ENCODE peak calls at places on chromosomes 1 and 21, in ten cellular contexts. Q is GM10248, H is A673, K is NB4, U is HFFc6, O is choroid plexus epithelial cell, M is WTC11, J is progenitor cell of endocrine pancreas, S is epithelial cell of esophagus, I is dorsolateral prefrontal cortex. N is an unnamed sample.

GRCh38 chr1:156772728-156773497 is 5.6 kb downstream of the PRCC start:
- DNase-seq in Q (no peak), H (no peak), K (no peak), U (no peak), O (no peak), M (no peak), J (no peak), S (no peak), I (no peak), N (no peak)

GRCh38 chr1:44894591-44894990 is 51.5 kb upstream of the PTCH2 start:
- DNase-seq in Q (no peak), H (no peak), K (no peak), U (peak; percentile 87), O (peak; percentile 76), M (no peak), J (no peak), S (peak; percentile 42), I (no peak), N (no peak)

GRCh38 chr21:43194303-43195130 is 25.7 kb downstream of the CRYAA start:
- DNase-seq in Q (peak; percentile 48), H (no peak), K (no peak), U (no peak), O (no peak), M (peak; percentile 11), J (peak; percentile 8), S (no peak), I (no peak), N (peak; percentile 38)

GRCh38 chr1:184827600-184828368 is 73.1 kb upstream of the EDEM3 start:
- DNase-seq in Q (no peak), H (no peak), K (no peak), U (peak; percentile 59), O (peak; percentile 84), M (no peak), J (no peak), S (peak; percentile 59), I (no peak), N (no peak)

GRCh38 chr1:67130673-67131072 is 4.1 kb downstream of the C1orf141 start:
- DNase-seq in Q (no peak), H (no peak), K (no peak), U (no peak), O (no peak), M (no peak), J (no peak), S (no peak), I (no peak), N (no peak)

GRCh38 chr21:33013618-33014017 is 12.1 kb upstream of the OLIG2 start:
- DNase-seq in Q (no peak), H (no peak), K (no peak), U (no peak), O (no peak), M (no peak), J (no peak), S (no peak), I (no peak), N (no peak)

GRCh38 chr1:230047114-230047865 is 19.7 kb upstream of the GALNT2 start:
- DNase-seq in Q (no peak), H (peak; percentile 63), K (no peak), U (no peak), O (peak; percentile 24), M (peak; percentile 53), J (no peak), S (peak; percentile 70), I (no peak), N (no peak)

GRCh38 chr1:14699596-14699995 is 101.1 kb downstream of the KAZN start:
- DNase-seq in Q (no peak), H (no peak), K (no peak), U (no peak), O (no peak), M (no peak), J (no peak), S (no peak), I (no peak), N (no peak)

GRCh38 chr1:6695861-6696260 is 5.8 kb downstream of the DNAJC11 start:
- DNase-seq in Q (no peak), H (no peak), K (no peak), U (peak; percentile 14), O (peak; percentile 64), M (no peak), J (no peak), S (no peak), I (no peak), N (no peak)

GRCh38 chr1:6691507-6691906 is 10.1 kb downstream of the DNAJC11 start:
- DNase-seq in Q (no peak), H (no peak), K (no peak), U (no peak), O (peak; percentile 7), M (no peak), J (no peak), S (no peak), I (no peak), N (no peak)

GRCh38 chr1:6690186-6690585 is 11.4 kb downstream of the DNAJC11 start:
- DNase-seq in Q (no peak), H (no peak), K (no peak), U (no peak), O (no peak), M (no peak), J (no peak), S (no peak), I (no peak), N (no peak)

GRCh38 chr1:6692956-6693355 is 8.7 kb downstream of the DNAJC11 start:
- DNase-seq in Q (no peak), H (no peak), K (no peak), U (no peak), O (no peak), M (no peak), J (no peak), S (no peak), I (no peak), N (no peak)

DNA sequence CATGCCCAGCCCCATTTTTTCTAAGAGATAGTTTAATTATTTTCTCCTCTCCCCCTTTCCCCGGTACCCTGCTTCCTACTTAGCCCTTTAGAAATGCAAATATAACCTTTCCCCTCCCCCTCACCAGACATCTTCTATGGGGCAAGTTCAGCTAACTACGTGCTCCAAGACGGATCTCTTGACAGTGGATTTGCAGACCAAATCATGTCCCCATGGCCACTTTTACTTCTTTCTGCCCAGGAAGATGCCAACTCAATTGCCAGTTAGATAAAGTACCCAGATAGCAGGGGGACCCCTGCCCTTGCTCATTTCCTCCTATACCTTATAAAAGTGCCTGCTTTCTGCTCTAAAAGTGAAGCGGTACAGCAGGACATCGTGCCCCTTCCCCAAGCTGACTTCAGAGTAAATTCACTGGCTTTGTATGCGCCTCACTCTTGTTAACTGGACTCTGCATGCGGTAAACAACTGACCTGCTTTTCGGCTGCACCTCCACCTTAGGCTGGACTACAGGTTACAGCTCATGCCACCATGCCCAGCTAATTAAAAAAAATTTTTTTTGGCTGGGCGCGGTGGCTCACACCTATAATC is 7.4 kb downstream of the DNAJC11 start:
- DNase-seq in Q (no peak), H (no peak), K (no peak), U (no peak), O (no peak), M (no peak), J (no peak), S (no peak), I (no peak), N (no peak)
- TF ChIP-seq CTCF in Q (no peak), H (no peak), K (no peak), U (no peak), O (no peak), M (no peak), J (no peak), S (no peak), I (no peak), N (no peak)

DNA sequence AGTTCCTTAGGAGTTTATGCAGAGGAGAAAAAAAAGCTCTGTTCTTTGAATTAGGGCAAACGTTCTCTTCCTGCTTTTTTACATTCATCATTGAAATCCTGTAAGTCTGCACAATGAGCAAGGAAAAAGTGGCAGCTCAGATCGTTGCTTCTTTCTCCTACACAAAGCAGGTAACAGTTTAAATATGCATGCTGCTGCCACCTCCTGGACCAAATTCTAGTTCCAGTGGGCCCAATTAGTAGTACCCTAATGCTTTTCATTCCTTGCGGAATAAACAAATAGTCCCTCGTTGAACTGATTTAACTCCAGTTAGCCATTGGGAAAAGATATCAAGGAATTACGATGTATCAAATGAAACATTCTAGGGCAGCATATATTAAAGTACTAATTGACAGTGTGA is 20.1 kb downstream of the YTHDF2 start:
- DNase-seq in Q (no peak), H (no peak), K (no peak), U (no peak), O (peak; percentile 32), M (no peak), J (no peak), S (no peak), I (no peak), N (no peak)
- TF ChIP-seq CTCF in Q (peak; percentile 8), H (peak; percentile 33), K (no peak), U (peak; percentile 51), O (peak; percentile 43), M (no peak), J (peak; percentile 26), S (peak; percentile 18), I (peak; percentile 28), N (no peak)

DNA sequence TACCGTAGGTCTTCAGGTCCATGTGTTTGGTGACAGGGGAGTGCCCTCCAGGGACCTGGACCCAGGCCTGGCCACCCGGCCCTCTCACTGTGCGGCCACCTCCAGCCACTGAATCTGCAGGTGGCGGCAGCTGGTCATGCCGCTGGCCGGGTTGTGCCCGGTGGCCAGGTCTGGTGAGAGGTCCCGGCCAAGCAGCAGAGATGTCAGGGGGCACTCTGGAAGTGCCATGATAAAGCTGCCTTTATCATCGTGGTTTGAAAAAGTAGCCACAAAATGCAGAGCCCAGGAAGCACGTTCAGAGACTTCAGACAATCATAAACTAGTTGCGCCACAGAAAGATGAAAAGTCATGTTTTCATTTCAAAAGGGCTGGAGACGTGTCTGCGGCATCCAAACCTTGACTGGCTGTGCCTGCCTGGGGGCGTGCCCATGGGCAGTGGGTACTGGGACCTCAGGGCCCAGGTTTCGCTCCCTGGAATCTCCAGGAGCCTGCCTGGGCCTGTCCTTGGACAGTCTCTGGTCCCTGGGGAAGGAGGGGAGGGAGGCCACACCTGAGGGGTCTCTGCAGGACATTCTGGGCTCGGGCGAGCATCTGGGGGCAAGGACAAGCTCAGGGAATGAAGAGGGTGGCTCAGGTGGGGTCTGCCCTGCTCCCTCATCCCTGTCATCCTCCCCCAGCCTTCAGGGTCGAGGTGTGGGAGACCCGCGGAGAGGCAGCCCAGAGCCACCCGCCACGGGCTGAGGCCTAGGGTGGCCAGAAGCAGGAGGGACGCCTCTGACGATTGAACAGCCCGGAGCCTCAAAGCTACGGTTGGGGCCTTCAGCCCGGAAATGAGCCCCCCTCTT is 44.9 kb downstream of the COL18A1 start:
- DNase-seq in Q (no peak), H (no peak), K (no peak), U (no peak), O (no peak), M (no peak), J (no peak), S (no peak), I (no peak), N (no peak)
- TF ChIP-seq CTCF in Q (no peak), H (no peak), K (no peak), U (no peak), O (no peak), M (no peak), J (no peak), S (no peak), I (no peak), N (no peak)

GRCh38 chr1:27716262-27716895 is 9.4 kb upstream of the FAM76A start:
- DNase-seq in Q (no peak), H (no peak), K (no peak), U (no peak), O (no peak), M (no peak), J (no peak), S (no peak), I (no peak), N (no peak)

GRCh38 chr1:27713869-27714513 is 11.8 kb upstream of the FAM76A start:
- DNase-seq in Q (no peak), H (no peak), K (no peak), U (no peak), O (no peak), M (no peak), J (no peak), S (no peak), I (no peak), N (no peak)

GRCh38 chr1:27724961-27725373 is 794 bp upstream of the FAM76A start:
- DNase-seq in Q (no peak), H (peak; percentile 54), K (peak; percentile 21), U (no peak), O (peak; percentile 28), M (peak; percentile 58), J (no peak), S (peak; percentile 72), I (peak; percentile 4), N (peak; percentile 72)

DNA sequence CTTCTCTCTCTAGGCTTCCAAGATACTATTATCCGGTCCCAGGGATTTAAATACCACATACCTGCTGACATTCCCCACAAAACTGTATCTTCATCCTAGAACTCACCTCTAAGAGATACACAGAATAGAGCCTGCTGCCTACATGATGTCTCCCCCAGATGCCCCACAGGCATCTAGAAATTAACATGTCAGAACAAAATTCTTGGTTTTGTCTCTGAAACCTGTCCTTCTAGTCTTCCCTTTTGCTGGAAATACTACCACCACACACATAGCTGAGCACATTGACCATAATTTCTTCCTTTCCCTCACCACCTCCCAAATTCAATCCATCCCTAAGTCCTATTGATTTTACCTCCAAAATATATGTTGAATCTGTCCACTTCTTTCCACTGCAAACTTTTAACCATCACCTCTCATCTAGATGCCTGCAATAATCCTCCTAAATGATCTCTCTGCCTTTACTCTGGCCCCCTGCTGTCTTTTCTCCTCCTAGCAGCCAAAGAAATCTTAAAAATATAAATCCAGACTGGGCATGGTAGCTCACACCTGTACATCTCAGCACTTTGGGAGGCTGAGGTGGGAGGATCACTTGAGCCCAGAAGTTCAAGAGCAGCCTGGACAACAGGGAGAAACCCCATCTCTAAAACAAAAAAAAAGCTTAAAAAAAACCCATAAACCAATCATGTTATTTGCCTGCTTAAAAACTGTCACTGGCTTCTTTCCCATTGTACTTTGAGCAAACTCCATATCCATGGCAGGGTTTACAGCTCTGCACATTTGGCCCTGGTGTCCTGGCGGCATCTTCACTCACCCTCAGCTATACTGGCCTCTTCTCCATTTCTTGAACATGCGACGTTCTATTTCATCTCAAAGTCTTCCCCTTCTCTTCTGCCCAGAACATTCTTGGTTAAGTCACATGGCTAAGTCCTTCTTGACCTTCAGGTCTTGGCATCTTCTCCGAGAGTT is 6.2 kb upstream of the FAM76A start:
- DNase-seq in Q (no peak), H (peak; percentile 15), K (no peak), U (peak; percentile 24), O (peak; percentile 47), M (no peak), J (no peak), S (peak; percentile 55), I (no peak), N (peak; percentile 28)
- TF ChIP-seq CTCF in Q (no peak), H (no peak), K (no peak), U (peak; percentile 66), O (peak; percentile 59), M (no peak), J (peak; percentile 40), S (peak; percentile 51), I (no peak), N (no peak)

N was measured in GM12865.